ENCODE peak calls at places on chromosomes 12 and 14, in ten cellular contexts. J is neural crest cell; X is B cell; G is SK-N-DZ; N is stimulated activated CD8-positive, alpha-beta memory T cell treated with anti-CD3 and anti-CD28 coated beads, Interleukin-15, amount 100 ng/mL, for 1 hour; P is endothelial cell; Q is GM12891; Y is substantia nigra; B is ELR; T is foreskin keratinocyte. D is an unnamed sample.

GRCh38 chr12:49622501-49623141 is 740 bp upstream of the PRPF40B start:
- DNase-seq in N (no peak), B (peak), G (no peak), Q (peak), T (no peak), J (no peak), P (no peak), Y (no peak), X (peak), D (peak)

GRCh38 chr12:24252580-24252979 is 303.1 kb upstream of the SOX5 start:
- DNase-seq in P (no peak), T (no peak), Q (no peak), B (no peak), J (no peak), N (no peak), X (no peak), Y (no peak), G (peak), D (no peak)

GRCh38 chr14:104364830-104365229 is 214.7 kb upstream of the C14orf180 start:
- DNase-seq in X (no peak), Y (no peak), B (no peak), G (no peak), N (no peak), P (no peak), T (no peak), J (no peak), Q (no peak), D (no peak)

GRCh38 chr12:25295361-25295760 is 44.6 kb upstream of the KRAS start:
- DNase-seq in J (no peak), N (no peak), G (no peak), Q (no peak), X (no peak), B (no peak), P (no peak), Y (no peak), T (no peak), D (no peak)

GRCh38 chr14:30708157-30708556 is 86.0 kb downstream of the SCFD1 start:
- DNase-seq in P (no peak), G (no peak), B (no peak), Q (no peak), J (no peak), T (no peak), X (no peak), Y (no peak), N (no peak), D (no peak)

GRCh38 chr12:120474092-120474960 is 4.8 kb upstream of the SRSF9 start:
- DNase-seq in G (no peak), J (no peak), N (no peak), Y (no peak), T (peak), X (no peak), B (peak), Q (no peak), P (no peak), D (no peak)

GRCh38 chr12:77767756-77768343 is 62.8 kb upstream of the NAV3 start:
- DNase-seq in Y (no peak), B (no peak), X (no peak), P (no peak), N (no peak), J (no peak), Q (no peak), T (no peak), G (no peak), D (no peak)

GRCh38 chr12:120539303-120539702 is 5.1 kb downstream of the RNF10 start:
- DNase-seq in Y (no peak), N (no peak), J (no peak), X (no peak), B (peak), P (no peak), Q (no peak), T (no peak), G (no peak), D (no peak)

GRCh38 chr12:43835264-43835655 is 621 bp upstream of the TMEM117 start:
- DNase-seq in N (no peak), Y (no peak), T (peak), G (no peak), Q (no peak), B (no peak), J (no peak), X (no peak), P (no peak), D (no peak)

GRCh38 chr12:70185301-70185700 is 57.9 kb upstream of the CNOT2 start:
- DNase-seq in B (no peak), J (no peak), Q (no peak), P (no peak), Y (no peak), N (no peak), G (no peak), X (no peak), T (peak), D (no peak)

GRCh38 chr12:123822804-123823203 is 60.7 kb downstream of the DNAH10 start:
- DNase-seq in P (no peak), J (no peak), N (no peak), G (no peak), T (no peak), B (no peak), Y (no peak), X (no peak), Q (no peak), D (no peak)

D was measured in GM18507.